ENCODE peak calls at places on chromosomes 12 and 14, in four cellular contexts. A, P, U and V are unnamed samples.

GRCh38 chr14:39673141-39674133 is 241.2 kb upstream of the FBXO33 start:
- DNase-seq in A (no peak), U (no peak), P (peak), V (peak)

GRCh38 chr14:92986254-92987147 is 63.6 kb downstream of the CHGA start:
- DNase-seq in A (no peak), U (no peak), P (no peak), V (no peak)

GRCh38 chr12:124314207-124314606 is 19.3 kb downstream of the RFLNA start:
- DNase-seq in U (no peak), A (no peak), P (no peak), V (no peak)

GRCh38 chr14:71591929-71592328 is 340.3 kb upstream of the RGS6 start:
- DNase-seq in A (no peak), U (peak), P (no peak), V (peak)

GRCh38 chr12:64656429-64656828 is 46.1 kb downstream of the RASSF3 start:
- DNase-seq in A (no peak), U (no peak), P (no peak), V (no peak)

GRCh38 chr14:34971381-34971780 is 11.4 kb upstream of the SRP54 start:
- DNase-seq in A (no peak), P (no peak), U (no peak), V (no peak)

GRCh38 chr12:122437656-122438121 is 15.2 kb upstream of the CLIP1 start:
- DNase-seq in A (no peak), U (no peak), P (no peak), V (no peak)

GRCh38 chr14:87994974-87995373 is 2.0 kb upstream of the GALC start:
- DNase-seq in U (no peak), A (no peak), P (no peak), V (no peak)

GRCh38 chr14:87805315-87805723 is 187.7 kb downstream of the GALC start:
- DNase-seq in A (no peak), P (peak), U (peak), V (no peak)

GRCh38 chr14:102279688-102280348 is 25.1 kb downstream of the MOK start:
- DNase-seq in A (no peak), U (peak), P (peak), V (peak)

GRCh38 chr12:122966743-122967058 is 438 bp upstream of the ABCB9 start:
- DNase-seq in P (no peak), A (no peak), U (no peak), V (no peak)

GRCh38 chr14:72701232-72701555 is 192.7 kb downstream of the DPF3 start:
- DNase-seq in U (no peak), A (no peak), P (no peak), V (no peak)

GRCh38 chr14:89540830-89541470 is 123.9 kb upstream of the FOXN3 start:
- DNase-seq in P (no peak), U (peak), A (no peak), V (peak)

GRCh38 chr12:99450231-99450630 is 197.3 kb upstream of the GARIN6 start:
- DNase-seq in P (no peak), A (no peak), U (peak), V (no peak)

GRCh38 chr14:20836668-20837338 is 34.2 kb upstream of the RNASE1 start:
- DNase-seq in U (no peak), A (no peak), P (peak), V (no peak)

GRCh38 chr12:45477526-45477925 is 252.0 kb upstream of the ARID2 start:
- DNase-seq in A (no peak), P (no peak), U (no peak), V (no peak)

GRCh38 chr14:101687756-101688546 is 73.6 kb upstream of the PPP2R5C start:
- DNase-seq in A (no peak), P (no peak), U (no peak), V (no peak)

GRCh38 chr12:53820503-53820902 is 68.7 kb upstream of the CISTR start:
- DNase-seq in P (no peak), U (no peak), A (no peak), V (no peak)

GRCh38 chr12:13234045-13234641 is 37.6 kb downstream of the EMP1 start:
- DNase-seq in A (no peak), P (peak), U (no peak), V (no peak)

GRCh38 chr12:97960225-97960624 is 497.6 kb downstream of the RMST start:
- DNase-seq in U (no peak), A (no peak), P (peak), V (no peak)

GRCh38 chr14:99677231-99677891 is 6.7 kb upstream of the CYP46A1 start:
- DNase-seq in P (no peak), U (no peak), A (no peak), V (no peak)

GRCh38 chr14:102220031-102220430 is 80.3 kb downstream of the WDR20 start:
- DNase-seq in A (no peak), U (no peak), P (no peak), V (no peak)

GRCh38 chr12:113244015-113244983 is 23.0 kb downstream of the TPCN1 start:
- DNase-seq in P (no peak), A (no peak), U (no peak), V (no peak)

GRCh38 chr12:7542813-7543212 is 39.2 kb upstream of the CD163 start:
- DNase-seq in P (no peak), A (no peak), U (peak), V (peak)

GRCh38 chr12:34345801-34346200 is 323.5 kb downstream of the ALG10 start:
- DNase-seq in P (no peak), U (no peak), A (no peak), V (no peak)

GRCh38 chr14:103733651-103734050 is 18.0 kb downstream of the ZFYVE21 start:
- DNase-seq in A (no peak), P (no peak), U (no peak), V (no peak)

GRCh38 chr14:70658899-70659298 is 17.2 kb downstream of the TTC9 start:
- DNase-seq in A (no peak), P (no peak), U (no peak), V (no peak)

GRCh38 chr14:24818823-24819341 is 184.9 kb upstream of the GZMB start:
- DNase-seq in A (no peak), P (no peak), U (no peak), V (no peak)

GRCh38 chr14:35669782-35670181 is 135.8 kb downstream of the INSM2 start:
- DNase-seq in U (peak), A (no peak), P (no peak), V (peak)

GRCh38 chr12:32106517-32107366 is at the start of gene BICD1:
- DNase-seq in U (peak), A (peak), P (peak), V (no peak)
- TF ChIP-seq CTCF in U (peak), A (peak), P (peak), V (peak)

GRCh38 chr14:51261151-51261550 is 21.1 kb downstream of the TMX1 start:
- DNase-seq in P (no peak), A (no peak), U (no peak), V (no peak)
- TF ChIP-seq CTCF in P (no peak), A (no peak), U (no peak), V (no peak)

DNA sequence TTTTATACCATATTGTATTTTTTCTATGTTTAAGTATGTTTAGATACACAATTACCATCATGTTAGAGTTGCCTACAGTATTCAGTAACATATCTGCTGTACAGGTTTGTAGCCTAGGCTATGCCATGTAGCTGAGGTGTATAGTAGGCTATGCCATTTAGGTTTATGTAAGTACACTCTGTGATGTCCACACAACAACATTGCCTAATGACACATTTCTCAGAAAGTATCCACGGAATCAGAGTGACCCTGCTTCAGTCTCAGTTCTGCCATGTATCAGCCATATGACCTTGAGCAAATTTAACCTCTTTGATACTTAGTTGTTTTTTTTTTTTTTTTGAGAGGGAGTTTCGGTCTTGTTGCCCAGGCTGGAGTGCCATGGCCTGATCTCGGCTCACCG is 12.7 kb downstream of the SUSD6 start:
- DNase-seq in A (no peak), U (no peak), P (no peak), V (no peak)
- TF ChIP-seq CTCF in A (no peak), U (no peak), P (no peak), V (no peak)

DNA sequence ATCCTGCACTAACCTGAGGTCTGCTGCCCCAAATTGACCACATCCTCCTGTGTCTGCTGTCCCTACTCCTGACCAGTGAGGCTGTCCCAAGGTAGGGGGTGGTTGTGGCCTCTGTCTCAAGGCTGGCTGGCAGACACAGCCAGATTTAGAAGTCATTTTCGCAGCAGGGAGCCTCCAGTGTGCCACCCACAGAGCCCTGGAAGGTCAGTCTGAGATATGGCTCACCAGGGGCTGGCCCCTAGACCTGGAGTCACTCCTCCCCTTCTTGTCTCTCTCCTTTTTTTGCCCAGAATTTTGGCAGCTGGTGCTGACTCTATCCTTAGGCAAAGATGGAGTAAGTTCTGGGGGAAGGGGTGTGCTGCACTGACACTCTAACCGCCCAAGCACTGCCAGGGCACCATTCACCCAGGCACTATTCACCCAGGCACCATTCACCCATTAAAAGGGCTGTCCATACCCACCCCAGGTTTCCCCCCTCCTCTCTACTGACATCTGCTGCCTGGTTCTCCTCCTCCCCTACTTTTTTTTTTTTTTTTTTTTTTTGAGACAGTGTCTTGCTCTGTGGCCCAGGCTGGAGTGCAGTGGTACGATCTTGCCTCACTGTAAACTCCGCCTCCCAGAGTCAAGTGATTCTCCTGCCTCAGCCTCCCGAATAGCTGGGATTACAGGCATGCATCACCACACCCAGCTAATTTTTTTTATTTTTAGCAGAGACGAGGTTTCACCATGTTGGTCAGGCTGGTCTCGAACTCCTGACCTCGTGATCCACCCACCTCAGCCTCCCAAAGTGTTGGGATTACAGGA is 7.7 kb downstream of the DDN start:
- DNase-seq in P (no peak), U (no peak), A (no peak), V (no peak)
- TF ChIP-seq CTCF in P (no peak), U (no peak), A (no peak), V (no peak)